ENCODE peak calls at places on chromosomes 4 and X, in four cellular contexts. N is GM12878, Q is HepG2, V is K562. P is an unnamed sample.

GRCh38 chr4:42573249-42573648 is 83.7 kb downstream of the ATP8A1 start:
- DNase-seq in N (no peak), Q (no peak), V (no peak), P (no peak)

GRCh38 chr4:176360446-176360845 is 40.7 kb downstream of the SPCS3 start:
- DNase-seq in N (no peak), Q (no peak), V (no peak), P (no peak)

GRCh38 chr4:67106846-67107467 is 438.3 kb downstream of the CENPC start:
- DNase-seq in N (no peak), Q (no peak), V (no peak), P (no peak)

GRCh38 chrX:53254570-53255461 is 26.6 kb downstream of the IQSEC2 start:
- DNase-seq in N (no peak), Q (no peak), V (no peak), P (no peak)

GRCh38 chr4:144709159-144709558 is 63.2 kb downstream of the HHIP start:
- DNase-seq in N (no peak), Q (no peak), V (no peak), P (no peak)

GRCh38 chr4:5971077-5971447 is 47.2 kb downstream of the C4orf50 start:
- DNase-seq in N (no peak), Q (no peak), V (peak), P (no peak)

GRCh38 chr4:30380404-30380998 is 339.7 kb upstream of the PCDH7 start:
- DNase-seq in N (no peak), Q (peak), V (peak), P (peak)

GRCh38 chrX:12138366-12139313 is at the start of gene FRMPD4:
- DNase-seq in N (no peak), Q (no peak), V (no peak), P (peak)

GRCh38 chr4:16048639-16049448 is 35.0 kb downstream of the PROM1 start:
- DNase-seq in N (no peak), Q (no peak), V (no peak), P (no peak)

GRCh38 chr4:68129793-68130192 is at the start of gene TMPRSS11F:
- DNase-seq in N (no peak), Q (no peak), V (peak), P (no peak)

GRCh38 chrX:153689654-153690465 is 2.1 kb downstream of the SLC6A8 start:
- DNase-seq in N (no peak), Q (no peak), V (peak), P (no peak)

GRCh38 chr4:123997736-123998449 is 601.3 kb downstream of the SPRY1 start:
- DNase-seq in N (no peak), Q (no peak), V (no peak), P (no peak)

GRCh38 chrX:56600987-56601386 is 37.6 kb downstream of the UBQLN2 start:
- DNase-seq in N (no peak), Q (no peak), V (no peak), P (no peak)

GRCh38 chrX:63529961-63530360 is 178.8 kb upstream of the SPIN4 start:
- DNase-seq in N (no peak), Q (no peak), V (no peak), P (no peak)

GRCh38 chrX:45771114-45771513 is 570.4 kb upstream of the DIPK2B start:
- DNase-seq in N (no peak), Q (peak), V (no peak), P (peak)

GRCh38 chr4:40395166-40395900 is 60.2 kb downstream of the CHRNA9 start:
- DNase-seq in N (no peak), Q (no peak), V (no peak), P (no peak)

GRCh38 chrX:16239211-16239610 is 71.9 kb downstream of the MAGEB17 start:
- DNase-seq in N (peak), Q (no peak), V (no peak), P (no peak)

DNA sequence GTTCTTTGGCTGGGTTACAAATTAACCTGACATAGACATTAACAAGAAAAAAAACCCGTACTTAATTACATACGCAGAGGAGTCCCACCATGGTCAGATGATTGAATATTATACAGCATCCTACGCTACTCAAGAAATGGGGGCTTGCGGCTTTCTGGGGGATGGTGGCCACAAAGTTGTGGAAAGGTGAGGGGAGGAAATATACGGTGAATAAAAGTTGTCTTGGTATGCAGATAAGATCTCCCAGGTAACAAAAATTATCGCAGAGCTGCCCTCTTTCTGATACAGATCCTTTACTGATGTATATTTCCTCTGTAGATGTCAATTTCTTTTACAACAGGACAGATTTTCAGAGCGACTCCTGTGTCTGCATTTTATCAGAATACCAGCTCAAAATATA is 890 bp downstream of the DCAF16 start:
- DNase-seq in N (no peak), Q (peak), V (no peak), P (no peak)
- TF ChIP-seq FOXK2 in N (no peak), Q (no peak), V (no peak), P (no peak)

GRCh38 chrX:44157858-44158257 is 184.7 kb upstream of the NDP start:
- DNase-seq in N (no peak), Q (no peak), V (no peak), P (no peak)
- TF ChIP-seq FOXM1 in N (no peak), Q (no peak), V (no peak), P (no peak)

GRCh38 chrX:138791551-138791950 is 80.0 kb upstream of the FGF13 start:
- DNase-seq in N (no peak), Q (no peak), V (no peak), P (no peak)

GRCh38 chrX:138794285-138794684 is 82.8 kb upstream of the FGF13 start:
- DNase-seq in N (no peak), Q (no peak), V (no peak), P (no peak)
- TF ChIP-seq FOXK2 in N (no peak), Q (no peak), V (no peak), P (no peak)

GRCh38 chrX:71224098-71224708 is 1.2 kb downstream of the GJB1 start:
- DNase-seq in N (no peak), Q (no peak), V (no peak), P (no peak)

GRCh38 chrX:71221145-71221544 is 1.9 kb upstream of the GJB1 start:
- DNase-seq in N (no peak), Q (no peak), V (no peak), P (no peak)

GRCh38 chrX:71225661-71226060 is 2.6 kb downstream of the GJB1 start:
- DNase-seq in N (no peak), Q (no peak), V (no peak), P (no peak)

GRCh38 chrX:71224969-71225368 is 1.9 kb downstream of the GJB1 start:
- DNase-seq in N (no peak), Q (peak), V (no peak), P (no peak)

GRCh38 chrX:71222929-71223328 is at the start of gene GJB1:
- DNase-seq in N (no peak), Q (no peak), V (no peak), P (no peak)
- TF ChIP-seq FOXM1 in N (no peak), Q (no peak), V (no peak), P (no peak)